ENCODE peak calls at places on chromosomes 5 and 9, in six cellular contexts. S is fibroblast of the conjunctiva, O is cerebellar nuclear complex, G is aorta, H is NCI-H146, T is hepatocyte. L is an unnamed sample.

GRCh38 chr5:87243161-87243877 is 24.4 kb upstream of the RASA1 start:
- DNase-seq in T (peak; percentile 13), O (no peak), H (no peak), G (no peak), S (peak; percentile 42), L (peak; percentile 78)

GRCh38 chr5:127891942-127892341 is 188.8 kb downstream of the CCDC192 start:
- DNase-seq in T (no peak), H (no peak), S (no peak), O (no peak), G (no peak), L (no peak)

GRCh38 chr5:72624641-72625236 is 117.5 kb upstream of the ZNF366 start:
- DNase-seq in O (no peak), G (no peak), T (no peak), S (no peak), H (no peak), L (peak; percentile 77)

GRCh38 chr9:90642570-90643539 is at the start of gene DIRAS2:
- DNase-seq in H (peak; percentile 92), O (peak; percentile 60), G (no peak), T (peak; percentile 84), S (peak; percentile 27), L (peak; percentile 68)

GRCh38 chr5:40680741-40681350 is 1.1 kb downstream of the PTGER4 start:
- DNase-seq in T (no peak), S (no peak), G (no peak), O (no peak), H (no peak), L (peak; percentile 12)

GRCh38 chr9:129910628-129911567 is 75.6 kb downstream of the USP20 start:
- DNase-seq in H (no peak), S (peak; percentile 99), G (no peak), T (peak; percentile 78), O (no peak), L (peak; percentile 92)

GRCh38 chr9:116155700-116156045 is 2.1 kb downstream of the PAPPA start:
- DNase-seq in G (no peak), T (peak; percentile 29), S (no peak), H (no peak), O (no peak), L (peak; percentile 35)

GRCh38 chr5:169301386-169301930 is 519 bp upstream of the SLIT3 start:
- DNase-seq in H (no peak), O (no peak), T (no peak), S (no peak), G (no peak), L (no peak)

GRCh38 chr5:157370967-157371366 is 89.0 kb upstream of the NIPAL4 start:
- DNase-seq in O (no peak), T (no peak), S (no peak), H (no peak), G (no peak), L (no peak)

GRCh38 chr5:964821-965220 is 43.8 kb upstream of the NKD2 start:
- DNase-seq in S (no peak), H (no peak), G (no peak), T (no peak), O (no peak), L (peak; percentile 47)

GRCh38 chr9:137068539-137069507 is 1.5 kb downstream of the SAPCD2 start:
- DNase-seq in T (no peak), H (no peak), S (no peak), G (no peak), O (no peak), L (no peak)

GRCh38 chr9:114456929-114457328 is 48.3 kb downstream of the WHRN start:
- DNase-seq in T (no peak), G (no peak), S (no peak), H (no peak), O (no peak), L (no peak)

GRCh38 chr5:68540798-68541590 is 325.4 kb downstream of the PIK3R1 start:
- DNase-seq in T (no peak), G (no peak), H (no peak), O (no peak), S (no peak), L (no peak)

GRCh38 chr9:136900988-136901515 is 14.7 kb downstream of the TRAF2 start:
- DNase-seq in T (no peak), G (no peak), H (no peak), O (no peak), S (no peak), L (no peak)

GRCh38 chr5:73818357-73818756 is 192.4 kb downstream of the ARHGEF28 start:
- DNase-seq in T (no peak), H (no peak), O (no peak), S (peak; percentile 8), G (no peak), L (peak; percentile 44)

GRCh38 chr9:28598396-28598795 is 1025.1 kb upstream of the C9orf72 start:
- DNase-seq in H (peak; percentile 94), T (no peak), S (no peak), G (no peak), O (no peak), L (peak; percentile 4)

GRCh38 chr5:5290674-5291334 is 131.7 kb upstream of the ICE1 start:
- DNase-seq in H (no peak), G (no peak), T (no peak), S (no peak), O (no peak), L (no peak)

GRCh38 chr5:138065102-138065501 is 18.7 kb upstream of the WNT8A start:
- DNase-seq in T (no peak), O (no peak), G (no peak), H (no peak), S (no peak), L (no peak)

GRCh38 chr9:4549751-4550295 is 59.6 kb downstream of the SLC1A1 start:
- DNase-seq in S (no peak), H (no peak), O (no peak), T (no peak), G (no peak), L (peak; percentile 27)

GRCh38 chr5:171453056-171453725 is 33.7 kb downstream of the FGF18 start:
- DNase-seq in O (no peak), G (no peak), T (no peak), S (no peak), H (no peak), L (no peak)

GRCh38 chr5:96721351-96721970 is 59.3 kb downstream of the CAST start:
- DNase-seq in T (no peak), S (no peak), G (no peak), O (no peak), H (no peak), L (peak; percentile 28)

GRCh38 chr9:130289711-130290241 is 24.2 kb downstream of the HMCN2 start:
- DNase-seq in S (no peak), O (no peak), G (no peak), H (no peak), T (no peak), L (no peak)

GRCh38 chr5:118791986-118792734 is 196.2 kb downstream of the DTWD2 start:
- DNase-seq in G (no peak), O (no peak), T (peak; percentile 85), S (peak; percentile 73), H (peak; percentile 30), L (peak; percentile 74)